ENCODE peak calls at places on chromosomes 7 and 10, in ten cellular contexts. V, Z, D, J, Q, E, L, A, W and K are unnamed samples.

GRCh38 chr7:110522751-110523200 is 568.2 kb upstream of the LRRN3 start:
- DNase-seq in V (no peak), Z (peak), D (peak), J (no peak), Q (peak), E (peak), L (peak), A (peak), W (no peak), K (no peak)

GRCh38 chr7:115749924-115750323 is 280.6 kb downstream of the TFEC start:
- DNase-seq in V (peak), Z (no peak), D (no peak), J (no peak), Q (no peak), E (no peak), L (peak), A (no peak), W (no peak), K (no peak)

GRCh38 chr7:431658-432111 is 88.0 kb downstream of the PDGFA start:
- DNase-seq in V (no peak), Z (no peak), D (no peak), J (no peak), Q (no peak), E (no peak), L (peak), A (no peak), W (no peak), K (no peak)

GRCh38 chr7:158300427-158300826 is 287.2 kb downstream of the PTPRN2 start:
- DNase-seq in V (no peak), Z (no peak), D (peak), J (no peak), Q (no peak), E (no peak), L (no peak), A (no peak), W (peak), K (no peak)

GRCh38 chr10:103367379-103367781 is 396 bp upstream of the TAF5 start:
- DNase-seq in V (no peak), Z (no peak), D (no peak), J (no peak), Q (peak), E (no peak), L (no peak), A (no peak), W (no peak), K (no peak)

GRCh38 chr10:25175527-25176420 is 973 bp downstream of the GPR158 start:
- DNase-seq in V (no peak), Z (no peak), D (peak), J (no peak), Q (no peak), E (no peak), L (peak), A (no peak), W (no peak), K (peak)

GRCh38 chr7:91835191-91836064 is 45.1 kb downstream of the MTERF1 start:
- DNase-seq in V (no peak), Z (no peak), D (no peak), J (no peak), Q (no peak), E (peak), L (peak), A (peak), W (no peak), K (no peak)

GRCh38 chr7:109956916-109957315 is 1134.0 kb upstream of the LRRN3 start:
- DNase-seq in V (no peak), Z (no peak), D (peak), J (no peak), Q (no peak), E (no peak), L (no peak), A (no peak), W (no peak), K (no peak)

GRCh38 chr7:20508109-20508508 is 107.4 kb upstream of the ABCB5 start:
- DNase-seq in V (no peak), Z (no peak), D (peak), J (no peak), Q (no peak), E (peak), L (peak), A (peak), W (no peak), K (no peak)

GRCh38 chr10:31464552-31464951 is 145.5 kb downstream of the ZEB1 start:
- DNase-seq in V (no peak), Z (no peak), D (no peak), J (no peak), Q (no peak), E (no peak), L (no peak), A (no peak), W (no peak), K (no peak)

GRCh38 chr7:152597514-152597913 is 78.4 kb downstream of the XRCC2 start:
- DNase-seq in V (no peak), Z (no peak), D (no peak), J (no peak), Q (no peak), E (no peak), L (no peak), A (no peak), W (no peak), K (no peak)

GRCh38 chr7:150818971-150819370 is 18.4 kb downstream of the TMEM176A start:
- DNase-seq in V (no peak), Z (no peak), D (no peak), J (no peak), Q (no peak), E (no peak), L (no peak), A (no peak), W (no peak), K (no peak)

GRCh38 chr7:27400168-27400567 is 157.6 kb downstream of the EVX1 start:
- DNase-seq in V (no peak), Z (no peak), D (no peak), J (no peak), Q (no peak), E (no peak), L (no peak), A (no peak), W (no peak), K (no peak)

GRCh38 chr10:89332718-89333281 is 5.0 kb downstream of the IFIT3 start:
- DNase-seq in V (no peak), Z (no peak), D (no peak), J (peak), Q (no peak), E (no peak), L (no peak), A (peak), W (no peak), K (no peak)

GRCh38 chr10:51231754-51232153 is 157.5 kb downstream of the PRKG1 start:
- DNase-seq in V (no peak), Z (no peak), D (no peak), J (no peak), Q (no peak), E (no peak), L (no peak), A (no peak), W (no peak), K (no peak)

GRCh38 chr7:104252409-104253134 is 44.8 kb upstream of the ORC5 start:
- DNase-seq in V (no peak), Z (no peak), D (peak), J (no peak), Q (no peak), E (peak), L (no peak), A (no peak), W (no peak), K (no peak)

GRCh38 chr7:94440460-94441039 is 45.9 kb downstream of the COL1A2 start:
- DNase-seq in V (peak), Z (no peak), D (no peak), J (no peak), Q (peak), E (no peak), L (peak), A (no peak), W (no peak), K (no peak)

GRCh38 chr7:157139142-157140117 is 704 bp downstream of the UBE3C start:
- DNase-seq in V (peak), Z (peak), D (no peak), J (peak), Q (peak), E (no peak), L (peak), A (peak), W (peak), K (peak)

GRCh38 chr10:112732277-112732891 is 217.7 kb upstream of the TCF7L2 start:
- DNase-seq in V (no peak), Z (no peak), D (no peak), J (no peak), Q (no peak), E (peak), L (no peak), A (peak), W (no peak), K (no peak)

GRCh38 chr10:79381804-79382221 is 34.5 kb downstream of the PPIF start:
- DNase-seq in V (peak), Z (peak), D (peak), J (peak), Q (peak), E (peak), L (peak), A (no peak), W (peak), K (no peak)

GRCh38 chr10:133198621-133199487 is 31.2 kb upstream of the UTF1 start:
- DNase-seq in V (no peak), Z (no peak), D (no peak), J (no peak), Q (no peak), E (no peak), L (no peak), A (no peak), W (no peak), K (peak)

GRCh38 chr10:34137955-34138354 is 677.1 kb downstream of the PARD3 start:
- DNase-seq in V (no peak), Z (no peak), D (no peak), J (no peak), Q (no peak), E (peak), L (no peak), A (no peak), W (no peak), K (no peak)

GRCh38 chr10:74453151-74453550 is 302.1 kb downstream of the ADK start:
- DNase-seq in V (no peak), Z (no peak), D (no peak), J (no peak), Q (no peak), E (no peak), L (no peak), A (no peak), W (no peak), K (no peak)

GRCh38 chr10:43702936-43703281 is 54.2 kb upstream of the ZNF32 start:
- DNase-seq in V (no peak), Z (no peak), D (peak), J (no peak), Q (no peak), E (no peak), L (no peak), A (no peak), W (no peak), K (no peak)

GRCh38 chr7:94276046-94276445 is 118.6 kb upstream of the COL1A2 start:
- DNase-seq in V (no peak), Z (peak), D (no peak), J (no peak), Q (no peak), E (no peak), L (no peak), A (no peak), W (no peak), K (no peak)

GRCh38 chr10:108970016-108970415 is 953.3 kb downstream of the XPNPEP1 start:
- DNase-seq in V (peak), Z (peak), D (peak), J (no peak), Q (no peak), E (no peak), L (peak), A (no peak), W (no peak), K (peak)

GRCh38 chr7:29496355-29497020 is 67.1 kb upstream of the PRR15 start:
- DNase-seq in V (no peak), Z (no peak), D (no peak), J (no peak), Q (no peak), E (no peak), L (no peak), A (no peak), W (no peak), K (no peak)

GRCh38 chr7:44767912-44768662 is 19.4 kb downstream of the ZMIZ2 start:
- DNase-seq in V (peak), Z (peak), D (no peak), J (peak), Q (peak), E (no peak), L (peak), A (no peak), W (peak), K (no peak)

GRCh38 chr7:74275401-74275881 is 13.8 kb upstream of the CLIP2 start:
- DNase-seq in V (no peak), Z (no peak), D (peak), J (no peak), Q (no peak), E (no peak), L (no peak), A (no peak), W (no peak), K (no peak)

GRCh38 chr10:17235136-17235535 is 7.1 kb downstream of the VIM start:
- DNase-seq in V (peak), Z (no peak), D (peak), J (no peak), Q (no peak), E (no peak), L (no peak), A (no peak), W (no peak), K (no peak)
- TF ChIP-seq CTCF in V (peak), Z (no peak), D (peak), J (no peak), Q (no peak), E (no peak), L (peak), A (no peak), W (no peak), K (no peak)

GRCh38 chr10:118545381-118545780 is 50.1 kb downstream of the PRLHR start:
- DNase-seq in V (no peak), Z (no peak), D (no peak), J (no peak), Q (no peak), E (no peak), L (no peak), A (no peak), W (no peak), K (no peak)

GRCh38 chr10:118542789-118543188 is 52.7 kb downstream of the PRLHR start:
- DNase-seq in V (no peak), Z (no peak), D (no peak), J (no peak), Q (no peak), E (no peak), L (no peak), A (no peak), W (no peak), K (no peak)

GRCh38 chr10:118543714-118544400 is 51.6 kb downstream of the PRLHR start:
- DNase-seq in V (peak), Z (no peak), D (peak), J (no peak), Q (peak), E (peak), L (peak), A (peak), W (no peak), K (no peak)

GRCh38 chr10:118546479-118546878 is 49.0 kb downstream of the PRLHR start:
- DNase-seq in V (no peak), Z (no peak), D (no peak), J (no peak), Q (no peak), E (no peak), L (no peak), A (no peak), W (no peak), K (no peak)

GRCh38 chr10:118544401-118544948 is 51.0 kb downstream of the PRLHR start:
- DNase-seq in V (no peak), Z (no peak), D (no peak), J (no peak), Q (no peak), E (no peak), L (no peak), A (no peak), W (no peak), K (no peak)
- TF ChIP-seq CTCF in V (no peak), Z (no peak), D (no peak), J (no peak), Q (no peak), E (no peak), L (no peak), A (no peak), W (no peak), K (no peak)

DNA sequence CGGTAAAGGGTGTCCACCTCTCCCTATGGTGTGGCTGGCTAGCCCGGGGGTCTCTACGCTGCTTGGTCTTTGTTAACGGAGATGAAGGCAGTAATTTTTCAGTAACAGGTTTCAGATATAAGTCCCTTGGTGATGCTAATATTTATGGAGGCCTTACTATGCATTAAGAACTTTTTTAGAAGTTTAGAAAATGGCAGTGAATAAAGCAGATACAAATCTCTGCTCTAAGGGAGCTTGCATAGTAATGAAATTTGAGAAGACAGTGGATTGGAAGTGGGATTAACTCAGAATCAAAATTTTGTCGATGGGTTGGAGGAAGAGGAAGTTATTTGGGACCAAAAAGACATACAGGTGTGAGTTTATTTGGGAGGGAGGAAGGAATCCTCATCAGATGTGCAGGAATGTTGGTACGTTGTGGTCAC is 445 bp downstream of the SSBP1 start:
- DNase-seq in V (no peak), Z (no peak), D (no peak), J (no peak), Q (no peak), E (no peak), L (no peak), A (no peak), W (no peak), K (no peak)
- TF ChIP-seq CTCF in V (peak), Z (peak), D (no peak), J (no peak), Q (no peak), E (no peak), L (peak), A (peak), W (no peak), K (no peak)

GRCh38 chr10:283916-284356 is 148.7 kb downstream of the ZMYND11 start:
- DNase-seq in V (no peak), Z (no peak), D (no peak), J (peak), Q (no peak), E (no peak), L (no peak), A (no peak), W (no peak), K (no peak)
- TF ChIP-seq CTCF in V (no peak), Z (no peak), D (no peak), J (no peak), Q (no peak), E (no peak), L (no peak), A (no peak), W (no peak), K (no peak)